ENCODE peak calls at places on chromosomes 3 and 15, in five cellular contexts. Z, M, G, S and D are unnamed samples.

GRCh38 chr3:110419096-110419495 is 652.5 kb upstream of the NECTIN3 start:
- DNase-seq in G (no peak), Z (peak; percentile 2), M (no peak), S (no peak), D (no peak)

GRCh38 chr15:98443483-98443882 is 204.9 kb upstream of the IGF1R start:
- DNase-seq in Z (no peak), S (no peak), M (no peak), G (no peak), D (no peak)

GRCh38 chr3:156209631-156210336 is 89.4 kb downstream of the KCNAB1 start:
- DNase-seq in G (no peak), M (no peak), Z (no peak), S (no peak), D (no peak)

GRCh38 chr15:62545392-62546227 is 380.5 kb upstream of the C2CD4B start:
- DNase-seq in M (no peak), G (no peak), Z (no peak), S (no peak), D (no peak)

GRCh38 chr3:127162947-127163645 is 29.8 kb upstream of the PRR23E start:
- DNase-seq in G (no peak), S (no peak), M (no peak), Z (peak; percentile 14), D (no peak)

GRCh38 chr3:18442743-18443669 is 17.9 kb upstream of the SATB1 start:
- DNase-seq in G (no peak), Z (no peak), S (no peak), M (no peak), D (no peak)

GRCh38 chr3:113193298-113193697 is 18.1 kb upstream of the BOC start:
- DNase-seq in G (no peak), Z (no peak), M (no peak), S (no peak), D (no peak)

GRCh38 chr3:108513961-108514360 is 3.6 kb upstream of the MYH15 start:
- DNase-seq in S (no peak), M (no peak), Z (no peak), G (no peak), D (no peak)

GRCh38 chr15:77060560-77060959 is 10.3 kb downstream of the TSPAN3 start:
- DNase-seq in M (no peak), G (no peak), Z (no peak), S (no peak), D (no peak)

GRCh38 chr3:13162550-13163320 is 89.5 kb upstream of the IQSEC1 start:
- DNase-seq in G (no peak), S (no peak), Z (no peak), M (no peak), D (no peak)

GRCh38 chr3:148991219-148992026 is at the start of gene GYG1:
- DNase-seq in S (no peak), Z (peak; percentile 85), M (peak; percentile 93), G (peak; percentile 68), D (peak; percentile 60)

GRCh38 chr3:174659516-174659915 is 199.6 kb upstream of the NAALADL2 start:
- DNase-seq in M (no peak), S (no peak), Z (no peak), G (no peak), D (no peak)

GRCh38 chr3:12479919-12480425 is 4.3 kb upstream of the TSEN2 start:
- DNase-seq in S (no peak), M (peak; percentile 75), Z (peak; percentile 62), G (peak; percentile 66), D (peak; percentile 48)

GRCh38 chr3:22189616-22190015 is 438.6 kb upstream of the ZNF385D start:
- DNase-seq in M (no peak), Z (no peak), S (no peak), G (no peak), D (no peak)

GRCh38 chr15:68986292-68986691 is 28.2 kb upstream of the NOX5 start:
- DNase-seq in M (no peak), S (no peak), G (no peak), Z (no peak), D (no peak)

GRCh38 chr3:139518296-139518695 is 21.2 kb downstream of the RBP1 start:
- DNase-seq in S (no peak), G (no peak), M (no peak), Z (no peak), D (no peak)

GRCh38 chr3:139517321-139517720 is 22.2 kb downstream of the RBP1 start:
- DNase-seq in M (no peak), G (no peak), S (no peak), Z (no peak), D (no peak)

GRCh38 chr3:139520028-139520737 is 19.4 kb downstream of the RBP1 start:
- DNase-seq in M (no peak), G (no peak), Z (peak; percentile 84), S (no peak), D (peak; percentile 69)

GRCh38 chr3:139521144-139521543 is 18.4 kb downstream of the RBP1 start:
- DNase-seq in G (no peak), M (no peak), Z (no peak), S (no peak), D (no peak)

GRCh38 chr3:139518926-139519842 is 20.4 kb downstream of the RBP1 start:
- DNase-seq in Z (no peak), G (no peak), S (no peak), M (no peak), D (no peak)
- TF ChIP-seq ZBTB33 in Z (no peak), G (no peak), S (no peak), M (no peak), D (no peak)

GRCh38 chr3:45066109-45066801 is 40.2 kb downstream of the CLEC3B start:
- DNase-seq in G (no peak), M (no peak), S (no peak), Z (no peak), D (no peak)
- TF ChIP-seq ZBTB33 in G (no peak), M (no peak), S (no peak), Z (no peak), D (no peak)

GRCh38 chr3:94081880-94082279 is 19.0 kb downstream of the NSUN3 start:
- DNase-seq in G (no peak), M (no peak), S (no peak), Z (no peak), D (no peak)
- TF ChIP-seq ZBTB33 in G (no peak), M (no peak), S (no peak), Z (no peak), D (no peak)

DNA sequence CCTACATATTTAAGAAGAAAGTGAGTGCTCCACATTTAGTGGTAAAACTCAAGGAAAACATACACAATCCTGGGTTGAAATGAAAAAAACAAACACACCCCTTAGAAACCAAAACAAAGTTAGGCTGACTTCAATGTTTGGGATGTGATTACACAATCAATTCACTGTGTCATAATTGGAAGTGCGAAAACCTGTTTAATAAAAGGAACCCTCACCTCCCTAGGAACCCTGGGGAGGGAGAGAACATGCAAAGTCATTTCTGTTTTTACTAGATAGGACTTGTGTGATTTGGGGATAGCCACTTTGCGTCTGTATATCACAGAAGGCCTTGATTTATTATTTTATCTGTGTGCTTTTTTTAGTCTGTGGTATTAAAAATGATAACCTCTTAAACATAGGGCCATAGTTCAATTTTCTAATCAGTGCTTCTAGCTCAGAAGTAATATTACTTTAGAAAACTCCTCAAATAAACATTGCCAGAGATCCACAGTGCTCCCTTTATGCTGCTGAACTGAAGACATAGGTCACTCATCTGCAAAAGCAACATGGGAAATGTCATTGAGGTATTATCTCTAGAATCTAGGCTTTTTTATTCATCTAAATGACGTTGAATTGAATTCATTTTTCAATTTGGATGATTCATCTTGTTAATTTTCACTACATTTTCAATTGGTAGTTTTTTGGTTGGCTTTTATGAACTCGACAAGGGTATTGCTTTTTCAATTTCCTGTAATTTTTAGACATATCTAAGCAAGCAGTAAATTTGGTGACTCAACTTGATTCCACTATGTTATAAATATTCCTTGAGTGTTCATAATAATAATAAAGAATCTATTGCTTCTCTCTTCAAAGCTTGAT is 275.2 kb downstream of the NFKBIZ start:
- DNase-seq in M (no peak), G (no peak), Z (no peak), S (no peak), D (no peak)
- TF ChIP-seq ZBTB33 in M (no peak), G (no peak), Z (no peak), S (no peak), D (no peak)

DNA sequence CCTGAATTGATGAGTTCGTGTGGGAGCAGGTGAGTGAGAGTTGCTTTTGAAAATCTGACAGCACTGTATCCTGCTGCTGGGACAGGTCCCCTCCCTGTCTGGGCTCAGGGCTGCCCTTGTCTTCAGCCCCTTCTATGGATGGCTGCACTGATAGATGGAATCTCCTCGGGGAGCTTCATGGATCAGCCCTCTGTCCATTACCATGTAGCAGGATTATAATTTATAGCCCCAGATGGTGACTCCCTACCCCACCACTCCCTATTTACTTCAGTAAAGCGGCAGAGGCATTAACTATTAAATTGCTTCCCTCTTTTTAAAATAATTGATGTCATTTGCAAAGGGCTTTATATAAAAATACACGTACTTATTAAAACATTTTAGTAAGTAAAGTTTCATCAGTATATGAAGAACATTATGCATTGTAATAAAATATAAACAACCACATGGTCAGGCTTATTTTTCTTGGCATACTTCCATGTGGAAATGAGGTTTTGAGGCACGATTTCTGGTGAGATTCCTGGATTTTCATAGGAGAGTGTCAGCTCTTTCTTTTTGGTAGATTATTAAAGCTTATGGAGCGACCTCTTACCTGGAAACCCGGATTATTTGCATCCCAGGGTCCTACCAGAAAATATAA is 38.5 kb downstream of the MAP3K13 start:
- DNase-seq in G (no peak), M (peak; percentile 66), Z (no peak), S (no peak), D (no peak)
- TF ChIP-seq ZBTB33 in G (no peak), M (no peak), Z (no peak), S (no peak), D (no peak)

GRCh38 chr15:91553455-91553854 is 300.1 kb upstream of the SLCO3A1 start:
- DNase-seq in S (no peak), G (no peak), Z (no peak), M (peak; percentile 10), D (no peak)
- TF ChIP-seq ZBTB33 in S (no peak), G (no peak), Z (no peak), M (no peak), D (no peak)

DNA sequence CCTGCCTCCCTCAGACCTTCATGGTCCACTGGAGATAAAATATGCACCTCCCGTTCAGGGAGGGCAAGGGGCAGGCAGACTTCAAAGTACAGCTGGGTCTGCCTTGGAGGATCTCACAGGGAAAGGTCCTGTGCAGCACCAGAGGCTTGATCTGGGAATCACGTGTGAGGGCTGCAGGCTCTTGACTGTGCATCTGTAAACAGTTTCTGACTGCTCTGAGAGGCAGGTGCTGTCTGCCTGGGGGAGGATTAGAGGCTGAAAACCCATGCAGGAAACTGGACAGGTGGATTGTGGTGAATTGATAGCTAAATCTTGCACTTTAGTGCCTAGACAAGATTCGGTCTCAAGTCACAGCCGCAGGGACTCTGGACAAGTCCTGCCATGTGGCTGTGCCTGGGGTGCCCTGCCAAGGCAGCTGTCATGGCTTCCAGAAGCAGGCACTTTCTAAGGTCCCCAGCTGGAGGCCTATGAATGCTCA is 239.3 kb downstream of the EPHB1 start:
- DNase-seq in Z (no peak), G (no peak), M (no peak), S (no peak), D (no peak)
- TF ChIP-seq ZBTB33 in Z (no peak), G (no peak), M (no peak), S (no peak), D (no peak)